ENCODE peak calls at places on chromosomes 16 and 17, in nine cellular contexts. S is hepatocyte, F is fibroblast of the aortic adventitia, G is pancreas, I is body of pancreas, B is GM23338, L is GM06990, Q is OCI-LY7, P is fibroblast of mammary gland. M is an unnamed sample.

GRCh38 chr16:13070268-13070667 is 168.9 kb downstream of the SHISA9 start:
- DNase-seq in S (no peak), F (no peak), G (no peak), I (peak), B (peak), L (no peak), Q (no peak), P (no peak), M (no peak)

GRCh38 chr16:77238593-77238992 is 39.4 kb downstream of the SYCE1L start:
- DNase-seq in S (no peak), F (no peak), G (no peak), I (no peak), B (no peak), L (no peak), Q (no peak), P (no peak), M (no peak)

GRCh38 chr16:82633964-82634600 is 7.3 kb downstream of the CDH13 start:
- DNase-seq in S (no peak), F (peak), G (no peak), I (no peak), B (no peak), L (no peak), Q (no peak), P (no peak), M (no peak)

GRCh38 chr17:76154292-76154691 is 13.2 kb upstream of the FOXJ1 start:
- DNase-seq in S (no peak), F (no peak), G (no peak), I (no peak), B (no peak), L (no peak), Q (no peak), P (no peak), M (no peak)

GRCh38 chr16:3140603-3141427 is 6.0 kb downstream of the ZNF213 start:
- DNase-seq in S (no peak), F (no peak), G (no peak), I (no peak), B (no peak), L (no peak), Q (no peak), P (no peak), M (no peak)

GRCh38 chr16:81711609-81712329 is 67.3 kb upstream of the PLCG2 start:
- DNase-seq in S (peak), F (peak), G (no peak), I (no peak), B (peak), L (no peak), Q (no peak), P (peak), M (no peak)

GRCh38 chr17:50556803-50557202 is 3.7 kb upstream of the CACNA1G start:
- DNase-seq in S (no peak), F (no peak), G (no peak), I (no peak), B (no peak), L (no peak), Q (no peak), P (no peak), M (no peak)

GRCh38 chr17:76121932-76122383 is 18.4 kb upstream of the EXOC7 start:
- DNase-seq in S (no peak), F (no peak), G (no peak), I (no peak), B (peak), L (no peak), Q (no peak), P (peak), M (no peak)

GRCh38 chr16:50282010-50282538 is 15.7 kb downstream of the ADCY7 start:
- DNase-seq in S (no peak), F (peak), G (no peak), I (peak), B (no peak), L (peak), Q (peak), P (peak), M (no peak)

GRCh38 chr17:41917957-41918391 is 777 bp downstream of the ACLY start:
- DNase-seq in S (peak), F (peak), G (peak), I (peak), B (peak), L (no peak), Q (peak), P (peak), M (no peak)

GRCh38 chr17:72409405-72410002 is 288.7 kb downstream of the SOX9 start:
- DNase-seq in S (no peak), F (no peak), G (no peak), I (no peak), B (no peak), L (no peak), Q (peak), P (no peak), M (no peak)

GRCh38 chr17:1629647-1630310 is 1.1 kb upstream of the SLC43A2 start:
- DNase-seq in S (peak), F (peak), G (peak), I (peak), B (peak), L (peak), Q (peak), P (peak), M (no peak)

GRCh38 chr16:86494039-86494564 is 16.2 kb upstream of the FOXF1 start:
- DNase-seq in S (no peak), F (no peak), G (no peak), I (no peak), B (no peak), L (no peak), Q (no peak), P (no peak), M (no peak)

GRCh38 chr17:47864791-47865216 is 13.8 kb upstream of the SP6 start:
- DNase-seq in S (no peak), F (no peak), G (no peak), I (no peak), B (no peak), L (no peak), Q (no peak), P (no peak), M (no peak)

GRCh38 chr17:19414396-19415280 is 3.6 kb downstream of the RNF112 start:
- DNase-seq in S (no peak), F (no peak), G (no peak), I (no peak), B (no peak), L (no peak), Q (no peak), P (no peak), M (no peak)

GRCh38 chr17:40180694-40181093 is 3.4 kb downstream of the RAPGEFL1 start:
- DNase-seq in S (no peak), F (no peak), G (peak), I (peak), B (no peak), L (no peak), Q (no peak), P (no peak), M (no peak)

GRCh38 chr16:88391497-88391850 is 8.7 kb downstream of the ZNF469 start:
- DNase-seq in S (no peak), F (no peak), G (no peak), I (no peak), B (no peak), L (no peak), Q (no peak), P (no peak), M (no peak)

GRCh38 chr16:57882797-57883196 is 80.5 kb upstream of the KIFC3 start:
- DNase-seq in S (no peak), F (peak), G (no peak), I (no peak), B (no peak), L (no peak), Q (no peak), P (peak), M (no peak)

GRCh38 chr17:68592667-68593330 is 8.4 kb downstream of the FAM20A start:
- DNase-seq in S (no peak), F (peak), G (no peak), I (no peak), B (no peak), L (no peak), Q (no peak), P (peak), M (no peak)

DNA sequence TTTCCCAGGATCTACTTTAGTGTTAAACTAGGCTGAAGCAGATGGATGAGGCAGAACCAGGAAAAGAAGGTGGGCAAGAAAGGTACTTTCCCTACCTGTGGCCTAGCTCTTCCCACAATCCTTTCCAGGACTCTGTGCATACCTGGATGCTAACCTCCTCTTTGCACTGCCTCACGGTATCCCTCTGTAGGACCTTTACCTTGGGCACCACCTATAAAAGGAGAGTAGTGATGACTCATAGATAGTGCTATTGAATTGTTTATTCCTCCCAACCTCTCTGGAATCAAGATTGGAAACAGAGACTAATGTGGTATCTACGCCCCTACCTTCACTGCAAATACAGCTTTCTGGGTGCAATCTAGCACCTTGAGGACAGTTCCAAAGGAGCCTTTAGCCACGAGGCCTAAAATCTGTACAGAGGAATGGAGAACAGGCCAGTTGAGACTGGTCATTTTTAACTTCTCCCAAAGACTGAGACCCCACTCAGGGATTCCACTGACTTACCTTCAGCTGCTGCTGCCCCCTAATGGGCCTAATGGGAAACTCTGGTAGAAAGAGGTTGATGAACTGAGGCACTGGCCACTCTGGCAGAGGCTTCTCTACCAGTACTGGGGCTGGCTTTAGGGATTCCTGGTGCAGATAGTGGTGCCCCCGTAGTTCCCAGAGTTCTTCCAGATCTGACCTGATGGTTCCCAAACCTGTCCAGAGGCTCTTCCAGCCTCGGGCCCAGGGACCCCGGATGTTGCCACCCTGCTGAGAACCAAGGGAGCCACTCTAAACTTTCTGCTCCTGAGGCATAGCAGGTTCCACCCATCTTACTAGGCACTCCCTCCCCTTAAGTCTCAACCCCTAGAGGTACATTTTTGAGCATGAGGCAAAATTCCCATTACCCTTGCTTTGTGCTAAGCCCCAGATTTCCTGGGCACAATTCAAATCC is 781 bp downstream of the RSKR start:
- DNase-seq in S (peak), F (peak), G (no peak), I (peak), B (peak), L (no peak), Q (peak), P (peak), M (no peak)
- TF ChIP-seq CTCF in S (peak), F (peak), G (peak), I (peak), B (peak), L (peak), Q (peak), P (peak), M (peak)

GRCh38 chr17:7997186-7997585 is 5.2 kb upstream of the GUCY2D start:
- DNase-seq in S (peak), F (peak), G (no peak), I (peak), B (peak), L (no peak), Q (peak), P (no peak), M (no peak)
- TF ChIP-seq CTCF in S (peak), F (peak), G (no peak), I (peak), B (peak), L (no peak), Q (peak), P (peak), M (peak)

DNA sequence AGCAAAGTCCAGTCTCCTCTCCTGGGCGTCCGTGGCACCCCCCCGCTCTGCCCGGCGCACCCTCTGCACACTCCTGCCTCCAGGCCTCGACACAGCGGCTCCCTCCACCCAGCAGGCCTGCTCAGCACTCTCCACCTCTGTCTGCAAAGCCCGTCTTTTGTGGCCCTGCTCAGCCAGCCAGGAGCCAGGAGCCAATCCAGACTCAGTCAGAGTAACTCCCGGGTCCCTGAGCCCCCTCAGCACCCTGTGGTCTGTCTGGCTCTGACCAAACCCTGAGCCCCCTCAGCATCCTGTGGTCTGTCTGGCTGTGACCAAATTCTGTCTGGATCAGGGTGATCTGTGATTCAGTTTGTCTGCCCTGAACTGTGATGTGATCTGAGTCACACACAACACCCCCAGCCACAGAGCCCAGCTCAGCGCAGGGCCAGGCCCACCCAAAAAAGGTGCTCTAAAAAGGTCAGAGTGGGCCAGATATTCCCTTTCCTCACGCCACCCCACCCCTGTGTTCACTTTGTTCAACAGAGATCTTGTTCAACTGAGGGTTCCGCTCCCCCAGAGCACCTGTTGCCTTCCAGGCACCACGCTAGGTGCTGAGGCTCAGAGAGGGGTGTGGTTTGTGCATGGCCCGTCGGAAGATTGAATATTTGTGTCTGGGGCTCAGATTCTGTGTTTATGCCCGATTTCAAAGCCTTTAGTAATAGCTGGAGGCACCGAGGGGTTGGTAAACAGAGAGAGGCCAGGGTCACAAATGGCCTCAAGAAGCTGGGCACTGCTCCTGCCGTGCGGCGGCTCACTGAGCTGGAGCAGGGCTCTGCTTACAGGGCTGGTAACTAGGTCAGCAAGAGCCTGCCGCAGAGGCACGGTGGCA is 5.9 kb downstream of the ITGAE start:
- DNase-seq in S (peak), F (peak), G (no peak), I (no peak), B (no peak), L (peak), Q (peak), P (peak), M (no peak)
- TF ChIP-seq CTCF in S (no peak), F (no peak), G (no peak), I (no peak), B (no peak), L (no peak), Q (no peak), P (no peak), M (no peak)

GRCh38 chr17:33291248-33292183 is 1.6 kb downstream of the ASIC2 start:
- DNase-seq in S (peak), F (no peak), G (peak), I (peak), B (peak), L (peak), Q (no peak), P (peak), M (peak)

GRCh38 chr17:33294994-33295393 is 1.9 kb upstream of the ASIC2 start:
- DNase-seq in S (no peak), F (no peak), G (no peak), I (no peak), B (no peak), L (no peak), Q (no peak), P (no peak), M (no peak)

GRCh38 chr17:33290156-33290697 is 2.9 kb downstream of the ASIC2 start:
- DNase-seq in S (no peak), F (no peak), G (no peak), I (no peak), B (no peak), L (no peak), Q (no peak), P (no peak), M (no peak)

GRCh38 chr17:33292981-33293867 is at the start of gene ASIC2:
- DNase-seq in S (peak), F (no peak), G (peak), I (no peak), B (peak), L (no peak), Q (no peak), P (peak), M (no peak)

GRCh38 chr17:33292184-33292980 is 713 bp downstream of the ASIC2 start:
- DNase-seq in S (peak), F (peak), G (peak), I (no peak), B (peak), L (peak), Q (no peak), P (peak), M (no peak)
- TF ChIP-seq CTCF in S (peak), F (peak), G (no peak), I (no peak), B (peak), L (peak), Q (no peak), P (no peak), M (peak)

DNA sequence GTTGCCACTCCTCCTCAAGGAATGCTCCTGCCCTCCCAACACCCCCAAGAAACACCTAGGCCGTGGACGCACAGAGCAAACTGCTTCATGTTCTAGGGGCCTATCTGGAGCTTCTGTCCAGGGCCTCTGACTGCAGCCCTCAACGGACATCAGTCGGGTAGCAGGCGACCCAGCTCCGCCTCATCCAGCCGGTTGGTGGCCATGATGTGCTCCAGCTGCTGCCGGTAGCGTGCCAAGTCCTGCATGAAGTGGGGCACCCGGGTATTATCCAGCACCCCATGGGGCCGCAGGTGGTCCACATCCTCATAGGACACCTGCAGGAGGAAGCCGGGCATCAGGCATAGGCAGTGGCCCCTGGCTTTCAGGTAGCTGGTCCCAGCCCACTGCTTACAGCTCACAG is 6.3 kb downstream of the NOL3 start:
- DNase-seq in S (no peak), F (no peak), G (no peak), I (no peak), B (no peak), L (no peak), Q (no peak), P (no peak), M (no peak)
- TF ChIP-seq CTCF in S (no peak), F (no peak), G (no peak), I (no peak), B (no peak), L (no peak), Q (no peak), P (no peak), M (no peak)

GRCh38 chr16:67431077-67431804 is at the start of gene HSD11B2:
- DNase-seq in S (peak), F (no peak), G (peak), I (peak), B (peak), L (no peak), Q (no peak), P (no peak), M (no peak)
- TF ChIP-seq CTCF in S (peak), F (no peak), G (no peak), I (peak), B (no peak), L (no peak), Q (no peak), P (no peak), M (no peak)

DNA sequence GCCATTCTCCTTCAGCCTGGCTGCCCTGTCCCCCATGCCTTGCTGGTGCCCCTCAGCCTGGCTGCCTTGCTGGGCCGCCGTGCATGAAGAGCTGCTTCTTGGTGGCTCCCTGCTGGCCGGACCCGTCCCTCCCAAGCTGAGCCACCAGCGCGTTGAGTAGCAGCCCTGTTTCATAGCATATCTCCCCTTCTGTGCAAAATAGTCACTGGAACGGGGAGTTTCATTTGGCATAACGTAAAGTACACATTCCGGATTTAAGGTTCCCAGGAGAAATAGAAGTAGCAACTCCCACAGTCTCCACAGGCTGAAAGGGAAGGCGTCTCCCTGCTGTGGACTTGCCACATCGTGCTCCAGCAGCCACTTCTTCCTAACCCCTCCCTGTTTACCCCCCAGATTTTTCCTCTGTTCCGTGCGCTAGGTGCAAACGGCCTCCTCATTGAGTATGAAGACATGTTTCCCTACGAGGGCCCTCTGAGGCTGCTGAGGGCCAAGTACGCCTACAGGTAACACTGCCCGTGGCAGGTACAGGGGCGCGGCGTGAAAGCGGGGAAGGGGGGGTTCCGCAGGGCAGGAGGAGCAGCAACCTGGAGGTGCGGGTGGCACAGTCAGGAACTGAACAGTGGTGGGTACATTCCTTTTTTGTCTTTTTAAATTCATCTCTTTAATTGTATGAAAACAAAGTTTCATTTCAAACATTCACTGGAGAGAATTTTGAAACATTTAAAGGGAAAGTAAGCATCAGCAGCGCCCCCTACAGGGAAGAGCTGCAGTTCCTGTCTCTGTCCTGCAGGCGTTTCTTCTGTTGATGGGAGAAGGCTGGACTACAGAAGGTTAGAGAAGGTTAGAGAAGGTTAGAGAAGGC is 5.8 kb upstream of the OGFOD3 start:
- DNase-seq in S (no peak), F (peak), G (no peak), I (no peak), B (peak), L (no peak), Q (peak), P (peak), M (no peak)
- TF ChIP-seq CTCF in S (peak), F (peak), G (peak), I (peak), B (peak), L (peak), Q (peak), P (peak), M (peak)